ENCODE peak calls at places on chromosome 4, in nine cellular contexts. Q is OCI-LY7, W is GM23338, Z is heart left ventricle, N is stomach, S is left lung, T is HepG2, A is IMR-90, D is progenitor cell of endocrine pancreas. E is an unnamed sample.

GRCh38 chr4:143302526-143302925 is 34.1 kb upstream of the GAB1 start:
- DNase-seq in A (peak), T (no peak), Z (no peak), D (no peak), Q (no peak), W (peak), S (no peak), N (no peak), E (no peak)

GRCh38 chr4:173448103-173448502 is 49.2 kb upstream of the SCRG1 start:
- DNase-seq in T (no peak), D (no peak), Q (no peak), W (no peak), A (peak), Z (peak), N (no peak), S (no peak), E (no peak)

GRCh38 chr4:8723222-8723980 is 130.8 kb downstream of the CPZ start:
- DNase-seq in Z (peak), D (no peak), T (no peak), A (no peak), W (no peak), S (peak), Q (no peak), N (no peak), E (no peak)

GRCh38 chr4:145720656-145721055 is 40.7 kb downstream of the C4orf51 start:
- DNase-seq in W (no peak), A (no peak), N (no peak), S (no peak), D (no peak), T (no peak), Q (no peak), Z (no peak), E (peak)

GRCh38 chr4:142379277-142380051 is 466.6 kb downstream of the INPP4B start:
- DNase-seq in S (no peak), Q (no peak), T (no peak), N (no peak), A (peak), D (no peak), W (no peak), Z (no peak), E (no peak)

GRCh38 chr4:162229670-162230069 is 65.9 kb upstream of the FSTL5 start:
- DNase-seq in A (no peak), T (no peak), N (no peak), D (no peak), Z (no peak), S (no peak), Q (no peak), W (no peak), E (no peak)

GRCh38 chr4:120056249-120056648 is 10.4 kb downstream of the MAD2L1 start:
- DNase-seq in Q (no peak), A (peak), D (no peak), W (no peak), T (no peak), N (no peak), Z (no peak), S (no peak), E (no peak)

GRCh38 chr4:162497564-162498167 is 333.9 kb upstream of the FSTL5 start:
- DNase-seq in S (no peak), W (peak), T (peak), N (no peak), A (peak), Z (no peak), Q (peak), D (no peak), E (peak)

GRCh38 chr4:148831945-148832344 is 389.7 kb upstream of the NR3C2 start:
- DNase-seq in Z (no peak), D (no peak), A (peak), N (no peak), Q (no peak), S (no peak), W (no peak), T (no peak), E (no peak)

GRCh38 chr4:129240816-129241215 is 144.9 kb downstream of the C4orf33 start:
- DNase-seq in A (no peak), W (no peak), D (no peak), Q (no peak), T (no peak), S (no peak), N (no peak), Z (no peak), E (no peak)

GRCh38 chr4:84470204-84470785 is 28.8 kb downstream of the NKX6-1 start:
- DNase-seq in W (peak), A (no peak), S (no peak), Q (peak), Z (no peak), N (no peak), D (no peak), T (peak), E (peak)
- TF ChIP-seq CTCF in W (peak), A (no peak), S (no peak), Q (peak), Z (no peak), N (no peak), D (no peak), T (peak), E (peak)

DNA sequence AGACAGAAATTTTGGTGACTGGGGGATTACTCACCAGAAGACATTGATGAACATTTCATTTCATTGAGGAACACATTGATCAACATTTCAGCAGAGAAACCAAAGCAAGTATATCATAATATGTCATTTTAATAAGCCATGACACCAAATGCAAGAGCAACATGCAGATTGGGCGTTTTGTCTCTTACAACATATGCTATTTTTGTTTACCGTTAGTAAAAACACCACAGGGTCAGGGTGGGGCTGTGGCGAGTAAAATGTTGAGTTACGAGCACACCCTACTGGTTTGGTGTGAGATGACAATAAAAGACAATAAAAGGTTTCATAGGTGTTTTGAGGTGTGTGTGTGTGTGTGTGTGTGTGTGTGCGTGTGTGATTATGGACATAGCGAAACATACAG is 294.5 kb downstream of the PDGFC start:
- DNase-seq in Z (no peak), Q (peak), W (peak), S (no peak), D (no peak), A (no peak), T (peak), N (no peak), E (no peak)
- TF ChIP-seq CTCF in Z (no peak), Q (peak), W (peak), S (no peak), D (peak), A (peak), T (peak), N (no peak), E (no peak)

DNA sequence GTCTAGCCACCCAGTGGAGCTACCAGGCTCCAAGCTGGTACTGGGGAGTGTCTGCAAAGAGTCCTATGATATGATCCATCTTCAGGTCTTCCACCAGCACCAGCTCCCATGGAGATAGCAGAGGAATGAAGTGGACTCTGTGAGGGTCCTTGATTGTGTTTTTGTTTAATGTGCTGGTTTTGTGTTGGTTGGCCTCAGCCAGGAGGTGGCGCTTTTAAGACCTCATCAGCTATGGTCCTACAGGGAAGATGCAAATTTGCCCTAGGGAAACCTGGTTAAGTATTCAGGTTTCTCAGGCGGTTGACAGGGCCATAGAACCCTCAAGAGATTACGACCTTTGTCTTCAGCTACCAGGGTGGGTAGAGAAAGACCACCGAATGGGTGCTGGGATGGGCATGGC is 1141.1 kb downstream of the STIM2 start:
- DNase-seq in W (peak), S (no peak), D (no peak), N (no peak), Z (no peak), A (no peak), T (no peak), Q (no peak), E (no peak)
- TF ChIP-seq CTCF in W (peak), S (no peak), D (no peak), N (no peak), Z (no peak), A (no peak), T (no peak), Q (peak), E (no peak)

GRCh38 chr4:140641789-140642439 is 73.2 kb upstream of the UCP1 start:
- DNase-seq in Q (peak), S (peak), N (peak), D (no peak), A (no peak), T (peak), Z (no peak), W (peak), E (no peak)
- TF ChIP-seq CTCF in Q (peak), S (no peak), N (no peak), D (no peak), A (no peak), T (peak), Z (no peak), W (peak), E (no peak)

GRCh38 chr4:168509786-168510185 is 12.9 kb downstream of the PALLD start:
- DNase-seq in Q (no peak), D (no peak), Z (no peak), N (no peak), T (no peak), A (peak), S (no peak), W (no peak), E (peak)

GRCh38 chr4:168511780-168512467 is 15.1 kb downstream of the PALLD start:
- DNase-seq in W (peak), Q (no peak), T (no peak), Z (no peak), D (no peak), A (no peak), N (no peak), S (no peak), E (peak)

GRCh38 chr4:168516841-168517240 is 20.0 kb downstream of the PALLD start:
- DNase-seq in D (no peak), W (no peak), N (no peak), S (no peak), Q (no peak), T (no peak), A (no peak), Z (peak), E (no peak)

GRCh38 chr4:168515222-168516011 is 18.6 kb downstream of the PALLD start:
- DNase-seq in W (no peak), T (no peak), Z (peak), D (no peak), S (no peak), Q (no peak), N (peak), A (no peak), E (no peak)

DNA sequence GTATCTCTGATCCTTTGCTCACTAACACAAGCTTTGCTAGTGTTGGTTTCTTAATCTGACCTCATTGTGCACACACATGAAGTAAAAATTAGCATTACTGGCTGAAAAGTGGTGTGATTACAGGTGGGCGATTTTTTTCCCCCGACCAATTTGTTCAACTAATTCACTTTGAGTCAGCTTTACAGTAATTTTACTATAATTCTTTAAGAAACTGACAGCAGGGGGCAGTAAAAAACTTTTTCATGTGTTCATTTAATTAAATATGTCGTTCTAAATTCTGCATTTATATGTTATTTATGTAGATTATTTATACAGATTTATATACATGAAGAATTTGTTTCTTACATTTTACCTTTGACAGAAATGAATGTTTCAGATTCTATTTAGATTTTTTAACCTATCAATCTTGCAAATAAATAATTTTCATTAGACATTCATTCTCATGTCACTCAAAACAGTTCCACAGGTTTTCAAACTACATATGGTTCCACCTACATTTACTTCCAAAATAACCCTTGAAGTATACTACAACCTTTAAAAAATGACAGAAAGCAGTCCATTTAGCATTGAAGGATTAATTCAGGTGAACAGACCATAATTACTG is 17.5 kb downstream of the PALLD start:
- DNase-seq in A (peak), Q (peak), W (peak), D (no peak), Z (no peak), N (no peak), S (no peak), T (peak), E (peak)
- TF ChIP-seq CTCF in A (peak), Q (peak), W (peak), D (peak), Z (peak), N (peak), S (peak), T (peak), E (peak)

E was measured in activated CD8-positive, alpha-beta T cell treated with anti-CD3 and anti-CD28 coated beads for 36 hours.